ENCODE peak calls at places on chromosome 9, in eight cellular contexts. One of them, this sample, is unnamed.

GRCh38 chr9:16899611-16900010 is 29.1 kb upstream of the BNC2 start:
- DNase-seq in GM19239: no peak
- DNase-seq in NCI-H1436: no peak
- DNase-seq in HT1080: no peak
- DNase-seq in activated gamma-delta T cell treated with Interleukin-2 at 50 U/mL for 16 hours: no peak
- DNase-seq in uterus: no peak
- DNase-seq in T-helper 17 cell: no peak
- DNase-seq in kidney tubule cell: peak; percentile 24
- DNase-seq in this sample: no peak

GRCh38 chr9:98795295-98795955 is 930 bp downstream of the ANKS6 start:
- DNase-seq in NCI-H1436: no peak
- DNase-seq in uterus: no peak
- DNase-seq in T-helper 17 cell: no peak
- DNase-seq in GM19239: no peak
- DNase-seq in HT1080: no peak
- DNase-seq in kidney tubule cell: peak; percentile 11
- DNase-seq in activated gamma-delta T cell treated with Interleukin-2 at 50 U/mL for 16 hours: no peak
- DNase-seq in this sample: no peak

GRCh38 chr9:133256686-133257091 is 18.3 kb downstream of the ABO start:
- DNase-seq in NCI-H1436: no peak
- DNase-seq in HT1080: no peak
- DNase-seq in kidney tubule cell: no peak
- DNase-seq in uterus: no peak
- DNase-seq in T-helper 17 cell: no peak
- DNase-seq in activated gamma-delta T cell treated with Interleukin-2 at 50 U/mL for 16 hours: no peak
- DNase-seq in GM19239: no peak
- DNase-seq in this sample: no peak

GRCh38 chr9:127833555-127833954 is 20.9 kb downstream of the ENG start:
- DNase-seq in kidney tubule cell: no peak
- DNase-seq in NCI-H1436: no peak
- DNase-seq in HT1080: no peak
- DNase-seq in T-helper 17 cell: no peak
- DNase-seq in uterus: no peak
- DNase-seq in GM19239: no peak
- DNase-seq in activated gamma-delta T cell treated with Interleukin-2 at 50 U/mL for 16 hours: no peak
- DNase-seq in this sample: no peak

GRCh38 chr9:35814106-35814840 is 569 bp downstream of the HINT2 start:
- DNase-seq in uterus: peak; percentile 69
- DNase-seq in T-helper 17 cell: no peak
- DNase-seq in NCI-H1436: no peak
- DNase-seq in activated gamma-delta T cell treated with Interleukin-2 at 50 U/mL for 16 hours: peak; percentile 36
- DNase-seq in HT1080: peak; percentile 67
- DNase-seq in kidney tubule cell: peak; percentile 71
- DNase-seq in GM19239: no peak
- DNase-seq in this sample: no peak

GRCh38 chr9:77944556-77945261 is 86.9 kb downstream of the GNAQ start:
- DNase-seq in NCI-H1436: no peak
- DNase-seq in kidney tubule cell: no peak
- DNase-seq in GM19239: no peak
- DNase-seq in HT1080: no peak
- DNase-seq in T-helper 17 cell: no peak
- DNase-seq in activated gamma-delta T cell treated with Interleukin-2 at 50 U/mL for 16 hours: no peak
- DNase-seq in uterus: no peak
- DNase-seq in this sample: no peak

GRCh38 chr9:96674914-96675538 is 19.9 kb upstream of the PRXL2C start:
- DNase-seq in uterus: no peak
- DNase-seq in HT1080: peak; percentile 67
- DNase-seq in T-helper 17 cell: no peak
- DNase-seq in GM19239: no peak
- DNase-seq in activated gamma-delta T cell treated with Interleukin-2 at 50 U/mL for 16 hours: no peak
- DNase-seq in kidney tubule cell: peak; percentile 91
- DNase-seq in NCI-H1436: no peak
- DNase-seq in this sample: no peak

GRCh38 chr9:98341157-98342102 is 86.0 kb upstream of the TBC1D2 start:
- DNase-seq in T-helper 17 cell: no peak
- DNase-seq in HT1080: no peak
- DNase-seq in uterus: no peak
- DNase-seq in GM19239: no peak
- DNase-seq in activated gamma-delta T cell treated with Interleukin-2 at 50 U/mL for 16 hours: no peak
- DNase-seq in kidney tubule cell: no peak
- DNase-seq in NCI-H1436: no peak
- DNase-seq in this sample: no peak

GRCh38 chr9:136143215-136144001 is 24.7 kb upstream of the TMEM250 start:
- DNase-seq in HT1080: no peak
- DNase-seq in T-helper 17 cell: no peak
- DNase-seq in kidney tubule cell: no peak
- DNase-seq in NCI-H1436: peak; percentile 41
- DNase-seq in GM19239: no peak
- DNase-seq in uterus: no peak
- DNase-seq in activated gamma-delta T cell treated with Interleukin-2 at 50 U/mL for 16 hours: no peak
- DNase-seq in this sample: no peak

GRCh38 chr9:77546391-77546790 is 101.7 kb downstream of the GNA14 start:
- DNase-seq in NCI-H1436: no peak
- DNase-seq in GM19239: no peak
- DNase-seq in T-helper 17 cell: no peak
- DNase-seq in kidney tubule cell: no peak
- DNase-seq in activated gamma-delta T cell treated with Interleukin-2 at 50 U/mL for 16 hours: no peak
- DNase-seq in uterus: no peak
- DNase-seq in HT1080: no peak
- DNase-seq in this sample: no peak

GRCh38 chr9:137485343-137486140 is 26.4 kb upstream of the NSMF start:
- DNase-seq in kidney tubule cell: no peak
- DNase-seq in HT1080: no peak
- DNase-seq in activated gamma-delta T cell treated with Interleukin-2 at 50 U/mL for 16 hours: no peak
- DNase-seq in T-helper 17 cell: no peak
- DNase-seq in NCI-H1436: no peak
- DNase-seq in GM19239: no peak
- DNase-seq in uterus: no peak
- DNase-seq in this sample: no peak

GRCh38 chr9:135978650-135979461 is 17.7 kb upstream of the UBAC1 start:
- DNase-seq in uterus: no peak
- DNase-seq in NCI-H1436: no peak
- DNase-seq in HT1080: no peak
- DNase-seq in GM19239: no peak
- DNase-seq in kidney tubule cell: no peak
- DNase-seq in T-helper 17 cell: peak; percentile 27
- DNase-seq in activated gamma-delta T cell treated with Interleukin-2 at 50 U/mL for 16 hours: peak; percentile 64
- DNase-seq in this sample: no peak

GRCh38 chr9:89592201-89592815 is 12.5 kb upstream of the GADD45G start:
- DNase-seq in HT1080: no peak
- DNase-seq in NCI-H1436: no peak
- DNase-seq in GM19239: no peak
- DNase-seq in activated gamma-delta T cell treated with Interleukin-2 at 50 U/mL for 16 hours: no peak
- DNase-seq in kidney tubule cell: no peak
- DNase-seq in T-helper 17 cell: no peak
- DNase-seq in uterus: no peak
- DNase-seq in this sample: no peak

GRCh38 chr9:95822583-95823431 is 52.7 kb upstream of the ERCC6L2 start:
- DNase-seq in activated gamma-delta T cell treated with Interleukin-2 at 50 U/mL for 16 hours: no peak
- DNase-seq in kidney tubule cell: peak; percentile 89
- DNase-seq in T-helper 17 cell: no peak
- DNase-seq in HT1080: peak; percentile 90
- DNase-seq in uterus: no peak
- DNase-seq in GM19239: peak; percentile 46
- DNase-seq in NCI-H1436: no peak
- DNase-seq in this sample: peak; percentile 84

GRCh38 chr9:133509179-133510083 is 15.3 kb downstream of the MYMK start:
- DNase-seq in HT1080: no peak
- DNase-seq in uterus: no peak
- DNase-seq in activated gamma-delta T cell treated with Interleukin-2 at 50 U/mL for 16 hours: peak; percentile 34
- DNase-seq in T-helper 17 cell: no peak
- DNase-seq in NCI-H1436: peak; percentile 36
- DNase-seq in kidney tubule cell: no peak
- DNase-seq in GM19239: no peak
- DNase-seq in this sample: no peak

GRCh38 chr9:132698989-132699388 is 28.7 kb downstream of the GTF3C4 start:
- DNase-seq in NCI-H1436: no peak
- DNase-seq in kidney tubule cell: no peak
- DNase-seq in T-helper 17 cell: no peak
- DNase-seq in activated gamma-delta T cell treated with Interleukin-2 at 50 U/mL for 16 hours: no peak
- DNase-seq in uterus: no peak
- DNase-seq in HT1080: no peak
- DNase-seq in GM19239: no peak
- DNase-seq in this sample: no peak

GRCh38 chr9:8804618-8805017 is 1005.0 kb upstream of the DMAC1 start:
- DNase-seq in T-helper 17 cell: no peak
- DNase-seq in kidney tubule cell: no peak
- DNase-seq in HT1080: no peak
- DNase-seq in NCI-H1436: no peak
- DNase-seq in GM19239: no peak
- DNase-seq in activated gamma-delta T cell treated with Interleukin-2 at 50 U/mL for 16 hours: no peak
- DNase-seq in uterus: no peak
- DNase-seq in this sample: no peak

GRCh38 chr9:121613009-121613766 is 38.2 kb upstream of the DAB2IP start:
- DNase-seq in activated gamma-delta T cell treated with Interleukin-2 at 50 U/mL for 16 hours: no peak
- DNase-seq in GM19239: no peak
- DNase-seq in T-helper 17 cell: no peak
- DNase-seq in NCI-H1436: no peak
- DNase-seq in kidney tubule cell: peak; percentile 49
- DNase-seq in uterus: no peak
- DNase-seq in HT1080: no peak
- DNase-seq in this sample: no peak

This sample was measured in skeletal muscle cell.